ENCODE peak calls at places on chromosome 16, in six cellular contexts. L is SW 1271, D is RKO, R is cardiac fibroblast, C is WERI-Rb-1, F is activated T-cell treated with anti-CD3 and anti-CD28 coated beads for 4 hours. Z is an unnamed sample.

GRCh38 chr16:12390074-12390473 is 413.5 kb downstream of the SNX29 start:
- DNase-seq in F (no peak), R (no peak), C (no peak), D (no peak), L (no peak), Z (no peak)

GRCh38 chr16:70638814-70639792 is 7.3 kb upstream of the IL34 start:
- DNase-seq in D (no peak), R (peak), F (no peak), L (no peak), C (no peak), Z (no peak)

GRCh38 chr16:20798364-20798763 is 7.9 kb downstream of the ERI2 start:
- DNase-seq in R (no peak), D (no peak), L (no peak), F (no peak), C (no peak), Z (no peak)

GRCh38 chr16:65598626-65599025 is 476.8 kb upstream of the CDH11 start:
- DNase-seq in D (no peak), R (no peak), L (no peak), F (no peak), C (no peak), Z (no peak)

GRCh38 chr16:84532855-84533486 is 28.5 kb upstream of the MEAK7 start:
- DNase-seq in L (no peak), F (no peak), R (peak), C (no peak), D (no peak), Z (no peak)

GRCh38 chr16:30051518-30051917 is 14.0 kb upstream of the ALDOA start:
- DNase-seq in C (no peak), F (no peak), D (peak), L (peak), R (peak), Z (peak)

GRCh38 chr16:10419701-10420100 is 33.8 kb downstream of the ATF7IP2 start:
- DNase-seq in R (no peak), F (no peak), L (no peak), D (no peak), C (no peak), Z (no peak)

GRCh38 chr16:57192146-57192545 is 6.0 kb downstream of the RSPRY1 start:
- DNase-seq in R (peak), L (no peak), D (no peak), F (no peak), C (no peak), Z (no peak)

GRCh38 chr16:82585675-82586074 is 41.1 kb upstream of the CDH13 start:
- DNase-seq in L (no peak), D (no peak), R (no peak), C (no peak), F (no peak), Z (no peak)

GRCh38 chr16:54347961-54348360 is 61.4 kb upstream of the IRX3 start:
- DNase-seq in F (no peak), R (no peak), C (no peak), L (no peak), D (no peak), Z (no peak)

GRCh38 chr16:20107086-20107485 is 33.4 kb upstream of the GPR139 start:
- DNase-seq in L (no peak), D (no peak), C (no peak), R (no peak), F (no peak), Z (no peak)

GRCh38 chr16:58464916-58465731 is 34.8 kb upstream of the NDRG4 start:
- DNase-seq in C (peak), D (no peak), L (no peak), F (no peak), R (no peak), Z (peak)

GRCh38 chr16:84367297-84367680 is 1.0 kb upstream of the ATP2C2 start:
- DNase-seq in R (no peak), D (no peak), C (no peak), F (no peak), L (no peak), Z (no peak)

GRCh38 chr16:73012341-73012740 is 35.6 kb downstream of the ZFHX3 start:
- DNase-seq in C (no peak), L (no peak), F (no peak), R (no peak), D (no peak), Z (no peak)

GRCh38 chr16:74661064-74661463 is 5.6 kb downstream of the RFWD3 start:
- DNase-seq in L (no peak), C (no peak), F (no peak), D (no peak), R (no peak), Z (no peak)

GRCh38 chr16:89971495-89972243 is 23.1 kb downstream of the DEF8 start:
- DNase-seq in L (no peak), R (no peak), C (no peak), D (no peak), F (no peak), Z (no peak)

GRCh38 chr16:12516621-12517309 is 286.9 kb downstream of the CPPED1 start:
- DNase-seq in D (no peak), C (no peak), R (no peak), L (no peak), F (no peak), Z (no peak)

GRCh38 chr16:50833929-50834328 is 92.0 kb downstream of the CYLD start:
- DNase-seq in F (no peak), R (no peak), L (no peak), D (no peak), C (no peak), Z (no peak)

GRCh38 chr16:77211880-77212735 is 12.9 kb downstream of the SYCE1L start:
- DNase-seq in L (peak), D (no peak), C (peak), F (peak), R (peak), Z (peak)

GRCh38 chr16:75096730-75097129 is 19.9 kb downstream of the LDHD start:
- DNase-seq in L (no peak), D (no peak), R (no peak), F (no peak), C (no peak), Z (peak)

GRCh38 chr16:89422905-89423630 is 67.3 kb downstream of the ANKRD11 start:
- DNase-seq in L (no peak), D (no peak), C (no peak), R (peak), F (peak), Z (peak)

GRCh38 chr16:87569601-87570559 is 32.4 kb upstream of the JPH3 start:
- DNase-seq in D (no peak), R (no peak), F (no peak), C (no peak), L (no peak), Z (no peak)

GRCh38 chr16:23434380-23434779 is 18.6 kb downstream of the COG7 start:
- DNase-seq in R (peak), L (peak), D (peak), F (no peak), C (peak), Z (peak)

Z was measured in GM03348.